ENCODE peak calls at places on chromosomes 16 and 17, in eight cellular contexts. E, W, N, H, M, F, J and O are unnamed samples.

GRCh38 chr16:3214904-3215600 is 19.9 kb downstream of the ZNF200 start:
- DNase-seq in E (peak), W (no peak), N (no peak), H (no peak), M (no peak), F (no peak), J (no peak), O (no peak)

GRCh38 chr17:47694018-47694817 is at the start of gene TBKBP1:
- DNase-seq in E (peak), W (peak), N (peak), H (no peak), M (peak), F (no peak), J (no peak), O (peak)

GRCh38 chr17:42347198-42347597 is 41.0 kb downstream of the STAT3 start:
- DNase-seq in E (peak), W (no peak), N (peak), H (no peak), M (no peak), F (peak), J (no peak), O (no peak)

GRCh38 chr16:1734123-1734522 is 28.1 kb downstream of the MAPK8IP3 start:
- DNase-seq in E (no peak), W (no peak), N (no peak), H (no peak), M (no peak), F (no peak), J (no peak), O (no peak)

GRCh38 chr16:1167276-1168107 is 14.6 kb downstream of the CACNA1H start:
- DNase-seq in E (peak), W (no peak), N (no peak), H (no peak), M (peak), F (no peak), J (no peak), O (no peak)

GRCh38 chr16:876523-877241 is 76.1 kb upstream of the GNG13 start:
- DNase-seq in E (no peak), W (no peak), N (no peak), H (no peak), M (no peak), F (no peak), J (no peak), O (no peak)

GRCh38 chr16:73956592-73957495 is 339.8 kb upstream of the PSMD7 start:
- DNase-seq in E (peak), W (peak), N (peak), H (no peak), M (peak), F (peak), J (no peak), O (peak)

GRCh38 chr17:35167046-35167445 is 19.4 kb downstream of the UNC45B start:
- DNase-seq in E (no peak), W (no peak), N (no peak), H (no peak), M (no peak), F (no peak), J (no peak), O (no peak)

GRCh38 chr17:82966415-82966814 is 113.0 kb upstream of the METRNL start:
- DNase-seq in E (no peak), W (no peak), N (no peak), H (peak), M (no peak), F (no peak), J (peak), O (no peak)

GRCh38 chr17:6749519-6749918 is 6.3 kb upstream of the XAF1 start:
- DNase-seq in E (no peak), W (no peak), N (no peak), H (no peak), M (no peak), F (no peak), J (no peak), O (no peak)

GRCh38 chr17:55426851-55427586 is 5.4 kb upstream of the MMD start:
- DNase-seq in E (no peak), W (no peak), N (peak), H (no peak), M (no peak), F (no peak), J (no peak), O (no peak)

GRCh38 chr17:6343736-6344135 is 91.2 kb downstream of the AIPL1 start:
- DNase-seq in E (no peak), W (no peak), N (no peak), H (no peak), M (no peak), F (no peak), J (no peak), O (no peak)

GRCh38 chr17:77645441-77646430 is 312.8 kb upstream of the TNRC6C start:
- DNase-seq in E (peak), W (no peak), N (no peak), H (no peak), M (peak), F (no peak), J (no peak), O (peak)

GRCh38 chr17:12509836-12510235 is 155.9 kb upstream of the MYOCD start:
- DNase-seq in E (peak), W (no peak), N (no peak), H (no peak), M (no peak), F (no peak), J (no peak), O (no peak)

GRCh38 chr17:80137131-80137530 is 9.8 kb downstream of the EIF4A3 start:
- DNase-seq in E (no peak), W (no peak), N (no peak), H (no peak), M (no peak), F (no peak), J (no peak), O (no peak)

GRCh38 chr17:7929158-7930029 is at the start of gene KCNAB3:
- DNase-seq in E (peak), W (peak), N (peak), H (no peak), M (peak), F (no peak), J (peak), O (peak)

GRCh38 chr17:58006563-58006923 is 503 bp downstream of the SRSF1 start:
- DNase-seq in E (peak), W (peak), N (peak), H (peak), M (peak), F (no peak), J (peak), O (peak)

GRCh38 chr16:48409839-48410610 is 24.8 kb upstream of the SIAH1 start:
- DNase-seq in E (peak), W (no peak), N (peak), H (no peak), M (no peak), F (no peak), J (no peak), O (no peak)

GRCh38 chr17:79975498-79976134 is 60.1 kb downstream of the TBC1D16 start:
- DNase-seq in E (no peak), W (no peak), N (no peak), H (peak), M (no peak), F (no peak), J (peak), O (no peak)

GRCh38 chr17:75502072-75502745 is 13.1 kb downstream of the CASKIN2 start:
- DNase-seq in E (no peak), W (no peak), N (no peak), H (no peak), M (no peak), F (no peak), J (peak), O (no peak)

GRCh38 chr17:9360610-9361571 is 214.7 kb downstream of the STX8 start:
- DNase-seq in E (peak), W (peak), N (peak), H (no peak), M (no peak), F (peak), J (peak), O (no peak)

GRCh38 chr16:30884760-30885159 is 9.1 kb downstream of the BCL7C start:
- DNase-seq in E (no peak), W (no peak), N (no peak), H (no peak), M (no peak), F (no peak), J (no peak), O (no peak)

GRCh38 chr17:48468299-48468698 is 38.3 kb upstream of the SKAP1 start:
- DNase-seq in E (no peak), W (no peak), N (no peak), H (no peak), M (no peak), F (no peak), J (no peak), O (no peak)

GRCh38 chr17:31674717-31675349 is 184.2 kb downstream of the COPRS start:
- DNase-seq in E (peak), W (no peak), N (peak), H (peak), M (no peak), F (no peak), J (no peak), O (no peak)

GRCh38 chr16:1474047-1474446 is 781 bp downstream of the CLCN7 start:
- DNase-seq in E (no peak), W (no peak), N (no peak), H (no peak), M (no peak), F (no peak), J (no peak), O (no peak)

GRCh38 chr17:80477647-80478478 is 1.5 kb upstream of the NPTX1 start:
- DNase-seq in E (peak), W (peak), N (peak), H (no peak), M (peak), F (no peak), J (no peak), O (peak)

GRCh38 chr17:27928546-27928945 is 35.4 kb upstream of the LYRM9 start:
- DNase-seq in E (no peak), W (no peak), N (no peak), H (no peak), M (no peak), F (no peak), J (no peak), O (no peak)

GRCh38 chr16:86578056-86578455 is 293 bp upstream of the FOXL1 start:
- DNase-seq in E (peak), W (no peak), N (peak), H (no peak), M (no peak), F (no peak), J (no peak), O (peak)

GRCh38 chr17:41500131-41500911 is 5.1 kb downstream of the KRT13 start:
- DNase-seq in E (peak), W (no peak), N (peak), H (no peak), M (no peak), F (no peak), J (no peak), O (no peak)

GRCh38 chr17:46061435-46061834 is 62.4 kb downstream of the STH start:
- DNase-seq in E (no peak), W (no peak), N (no peak), H (no peak), M (peak), F (no peak), J (no peak), O (no peak)

GRCh38 chr17:43721537-43722268 is 36.9 kb downstream of the SOST start:
- DNase-seq in E (no peak), W (no peak), N (peak), H (no peak), M (no peak), F (no peak), J (no peak), O (no peak)

GRCh38 chr17:47993964-47994363 is 23.1 kb downstream of the CDK5RAP3 start:
- DNase-seq in E (no peak), W (no peak), N (no peak), H (no peak), M (no peak), F (no peak), J (no peak), O (no peak)

GRCh38 chr17:73901661-73902415 is 257.6 kb upstream of the SDK2 start:
- DNase-seq in E (no peak), W (peak), N (no peak), H (peak), M (peak), F (no peak), J (no peak), O (peak)

GRCh38 chr17:4944163-4944553 is 4.1 kb downstream of the RNF167 start:
- DNase-seq in E (no peak), W (no peak), N (no peak), H (no peak), M (peak), F (no peak), J (no peak), O (no peak)

GRCh38 chr17:45227631-45228120 is 6.0 kb downstream of the FMNL1 start:
- DNase-seq in E (no peak), W (no peak), N (no peak), H (no peak), M (no peak), F (no peak), J (peak), O (no peak)

GRCh38 chr17:80816241-80817103 is 175.2 kb upstream of the CHMP6 start:
- DNase-seq in E (no peak), W (no peak), N (no peak), H (no peak), M (no peak), F (no peak), J (no peak), O (no peak)

DNA sequence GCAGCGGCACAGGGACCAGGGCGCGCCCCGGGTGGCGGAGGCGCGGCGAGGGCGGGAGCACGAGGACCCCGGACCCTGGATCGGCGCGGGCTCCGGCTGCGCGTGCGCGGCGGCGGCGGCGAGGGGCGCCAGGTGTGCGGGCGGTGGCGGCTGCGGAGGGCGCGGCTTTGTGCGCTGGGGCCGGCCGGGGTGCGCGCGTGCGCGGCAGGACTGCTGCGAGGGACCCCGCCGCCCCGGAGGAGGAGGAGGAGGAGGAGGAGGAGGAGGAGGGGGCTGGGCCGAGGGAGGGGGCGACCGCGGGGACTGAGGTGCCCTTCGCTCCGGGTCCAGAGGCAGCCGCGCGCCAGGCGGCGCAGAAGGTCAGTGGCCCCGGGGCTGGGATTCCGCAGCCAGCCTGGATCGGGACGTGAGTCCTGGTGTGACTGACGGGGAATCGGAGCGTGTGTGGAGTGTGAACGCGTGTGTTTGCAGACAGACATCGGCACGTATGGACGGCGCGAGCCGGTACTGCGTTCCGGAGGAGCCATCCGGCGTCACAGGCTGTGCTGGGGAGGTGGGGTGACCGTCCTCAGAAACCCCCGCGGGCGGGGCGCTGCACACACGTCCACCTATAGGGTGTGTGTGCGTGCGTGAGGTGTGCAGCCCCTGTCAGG is 19.5 kb upstream of the RAP1GAP2 start:
- DNase-seq in E (no peak), W (peak), N (no peak), H (no peak), M (peak), F (no peak), J (no peak), O (peak)
- TF ChIP-seq CTCF in E (no peak), W (no peak), N (no peak), H (no peak), M (peak), F (no peak), J (no peak), O (no peak)

GRCh38 chr16:82814059-82814458 is 187.3 kb downstream of the CDH13 start:
- DNase-seq in E (no peak), W (no peak), N (no peak), H (no peak), M (no peak), F (no peak), J (no peak), O (no peak)
- TF ChIP-seq CTCF in E (no peak), W (no peak), N (no peak), H (no peak), M (no peak), F (no peak), J (no peak), O (no peak)

GRCh38 chr16:84091460-84091859 is 25.3 kb downstream of the MBTPS1 start:
- DNase-seq in E (no peak), W (no peak), N (no peak), H (no peak), M (no peak), F (no peak), J (no peak), O (no peak)
- TF ChIP-seq CTCF in E (no peak), W (no peak), N (no peak), H (no peak), M (no peak), F (no peak), J (no peak), O (no peak)

GRCh38 chr16:55115506-55115905 is 184.8 kb downstream of the IRX5 start:
- DNase-seq in E (no peak), W (no peak), N (no peak), H (no peak), M (no peak), F (no peak), J (no peak), O (no peak)

GRCh38 chr16:55120408-55120807 is 189.7 kb downstream of the IRX5 start:
- DNase-seq in E (no peak), W (peak), N (no peak), H (no peak), M (peak), F (no peak), J (no peak), O (peak)

GRCh38 chr16:55118701-55119260 is 188.1 kb downstream of the IRX5 start:
- DNase-seq in E (no peak), W (no peak), N (no peak), H (no peak), M (no peak), F (no peak), J (no peak), O (no peak)

GRCh38 chr16:55113195-55113594 is 182.5 kb downstream of the IRX5 start:
- DNase-seq in E (no peak), W (no peak), N (no peak), H (no peak), M (no peak), F (no peak), J (no peak), O (no peak)

DNA sequence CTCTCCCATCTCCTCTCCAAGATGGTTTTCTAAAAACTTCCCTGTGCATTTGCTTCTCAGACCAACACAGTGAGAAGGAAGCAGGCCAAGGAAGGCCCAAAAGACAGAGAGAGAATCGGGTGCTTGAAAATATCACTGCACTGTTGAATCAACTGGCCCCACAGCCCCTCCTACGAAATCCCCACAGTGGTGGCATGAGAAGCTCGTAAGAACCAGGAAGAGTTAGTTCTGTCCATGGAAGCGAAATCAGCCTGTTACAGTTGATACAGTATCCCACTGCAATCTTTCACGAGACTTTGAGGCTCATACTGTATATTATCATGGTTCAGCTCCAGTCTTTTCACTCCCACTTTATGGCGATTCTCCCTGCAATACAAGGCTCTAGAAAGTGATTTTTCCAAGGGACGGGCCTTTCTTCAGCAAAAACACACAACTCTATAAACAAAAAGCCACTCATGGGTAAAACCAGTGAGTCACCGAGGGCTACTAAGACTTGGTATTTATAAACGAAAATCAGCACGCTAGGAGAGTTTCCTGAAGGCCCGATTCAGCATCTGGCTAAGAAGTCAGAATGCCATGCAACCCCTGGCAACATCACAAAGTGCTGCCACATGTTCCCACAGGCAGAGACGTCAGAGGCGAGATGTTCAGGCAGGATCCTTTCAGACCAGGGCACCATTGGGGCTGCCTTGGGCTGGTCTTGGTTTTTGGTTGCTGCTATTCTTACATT is 185.7 kb downstream of the IRX5 start:
- DNase-seq in E (peak), W (no peak), N (peak), H (no peak), M (no peak), F (peak), J (no peak), O (no peak)
- TF ChIP-seq CTCF in E (no peak), W (no peak), N (no peak), H (no peak), M (no peak), F (no peak), J (no peak), O (no peak)

DNA sequence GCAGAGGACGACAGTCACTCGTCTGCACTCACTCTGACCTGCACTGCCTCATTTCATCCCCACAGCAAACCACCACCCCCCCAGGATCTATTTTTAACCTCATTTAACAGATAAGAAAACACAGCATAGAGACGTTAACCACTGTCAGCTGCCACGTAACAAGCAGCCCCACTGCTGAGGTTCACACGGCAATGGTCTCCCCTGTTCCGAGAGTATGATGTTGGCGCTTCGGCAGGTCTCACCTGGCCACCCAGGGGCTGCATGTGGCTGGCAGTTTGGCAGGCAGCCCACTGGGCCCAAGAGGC is 16.1 kb downstream of the ZNF469 start:
- DNase-seq in E (no peak), W (peak), N (no peak), H (no peak), M (no peak), F (no peak), J (no peak), O (no peak)
- TF ChIP-seq CTCF in E (no peak), W (no peak), N (no peak), H (no peak), M (no peak), F (no peak), J (no peak), O (no peak)

DNA sequence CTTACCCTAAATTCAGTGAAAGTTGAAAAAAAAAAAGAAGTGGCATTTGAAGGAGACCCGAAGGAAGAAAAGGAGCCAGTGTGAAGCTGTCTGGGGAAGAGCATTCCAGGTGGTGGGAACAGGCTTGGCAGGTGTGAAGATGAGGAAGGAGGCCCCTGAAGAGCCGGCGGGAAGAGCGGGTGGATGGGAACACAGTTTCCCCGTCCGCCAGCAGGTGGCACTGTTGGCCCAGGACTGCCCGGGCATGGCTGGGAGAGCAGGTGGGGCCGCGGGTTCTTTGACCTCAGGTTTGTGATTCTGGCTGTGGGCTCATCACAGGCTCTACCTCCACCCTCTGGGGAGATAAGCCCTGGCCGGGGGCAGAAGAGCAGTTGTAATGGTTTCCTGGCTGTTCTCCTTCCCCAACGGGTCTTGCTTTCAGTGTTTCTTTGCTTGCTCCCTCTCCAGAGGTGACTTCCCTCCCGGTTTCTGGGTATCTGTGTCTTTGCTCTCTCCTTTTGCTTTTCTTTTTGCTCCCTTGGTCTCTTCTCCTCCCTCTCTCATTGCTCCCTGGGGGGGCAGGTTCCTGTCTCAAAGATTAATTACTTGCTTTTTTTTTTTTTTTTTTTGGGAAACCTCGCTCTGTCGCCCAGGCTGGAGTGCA is 32.3 kb downstream of the RAP1GAP2 start:
- DNase-seq in E (peak), W (peak), N (peak), H (no peak), M (peak), F (no peak), J (peak), O (peak)
- TF ChIP-seq CTCF in E (peak), W (peak), N (peak), H (peak), M (peak), F (peak), J (peak), O (peak)